ENCODE peak calls at places on chromosomes 2 and 18, in nine cellular contexts. T is K562, I is GM06990, E is endothelial cell, M is astrocyte of the cerebellum, O is HFFc6, X is cardiac muscle cell, L is Peyer's patch, H is HepG2. D is an unnamed sample.

GRCh38 chr2:207473203-207473865 is 56.4 kb upstream of the CREB1 start:
- DNase-seq in T (peak), I (peak), E (peak), M (peak), O (peak), X (peak), L (no peak), H (peak), D (peak)

GRCh38 chr2:55063226-55063625 is 13.0 kb upstream of the RTN4 start:
- DNase-seq in T (no peak), I (no peak), E (no peak), M (no peak), O (no peak), X (no peak), L (no peak), H (no peak), D (no peak)

GRCh38 chr18:3392467-3392855 is 57.5 kb upstream of the TGIF1 start:
- DNase-seq in T (no peak), I (no peak), E (no peak), M (no peak), O (no peak), X (no peak), L (no peak), H (no peak), D (no peak)

GRCh38 chr2:11433875-11434274 is 32.1 kb downstream of the E2F6 start:
- DNase-seq in T (no peak), I (no peak), E (no peak), M (no peak), O (no peak), X (no peak), L (no peak), H (no peak), D (no peak)

GRCh38 chr18:36187138-36187825 is at the start of gene MOCOS:
- DNase-seq in T (peak), I (peak), E (peak), M (no peak), O (peak), X (peak), L (peak), H (peak), D (peak)

GRCh38 chr2:109346601-109347228 is 217.7 kb downstream of the SH3RF3 start:
- DNase-seq in T (no peak), I (no peak), E (no peak), M (no peak), O (no peak), X (no peak), L (no peak), H (no peak), D (no peak)

GRCh38 chr18:53886066-53886465 is 338.4 kb downstream of the MBD2 start:
- DNase-seq in T (no peak), I (no peak), E (no peak), M (no peak), O (no peak), X (no peak), L (no peak), H (no peak), D (no peak)

GRCh38 chr2:68943581-68944568 is 8.8 kb downstream of the GKN2 start:
- DNase-seq in T (peak), I (peak), E (peak), M (peak), O (peak), X (peak), L (peak), H (peak), D (peak)

GRCh38 chr2:239060676-239061075 is 212.8 kb downstream of the TWIST2 start:
- DNase-seq in T (no peak), I (no peak), E (no peak), M (no peak), O (no peak), X (no peak), L (no peak), H (no peak), D (no peak)

GRCh38 chr2:222610746-222611145 is 45.1 kb downstream of the FARSB start:
- DNase-seq in T (no peak), I (no peak), E (no peak), M (no peak), O (peak), X (peak), L (no peak), H (no peak), D (no peak)

GRCh38 chr2:176202491-176202890 is 14.0 kb downstream of the HOXD1 start:
- DNase-seq in T (no peak), I (no peak), E (no peak), M (no peak), O (no peak), X (no peak), L (no peak), H (no peak), D (no peak)

GRCh38 chr2:8458461-8459459 is 223.1 kb upstream of the ID2 start:
- DNase-seq in T (no peak), I (no peak), E (no peak), M (no peak), O (no peak), X (no peak), L (peak), H (no peak), D (no peak)

GRCh38 chr18:10490401-10491289 is 35.2 kb upstream of the NAPG start:
- DNase-seq in T (peak), I (peak), E (peak), M (no peak), O (no peak), X (peak), L (peak), H (peak), D (peak)

GRCh38 chr18:47050468-47050867 is 15.0 kb upstream of the ELOA2 start:
- DNase-seq in T (peak), I (peak), E (peak), M (peak), O (peak), X (peak), L (peak), H (peak), D (peak)

GRCh38 chr2:168196764-168197180 is 50.6 kb downstream of the STK39 start:
- DNase-seq in T (no peak), I (no peak), E (no peak), M (no peak), O (no peak), X (no peak), L (peak), H (peak), D (no peak)

GRCh38 chr18:5103693-5104092 is 93.4 kb downstream of the AKAIN1 start:
- DNase-seq in T (peak), I (no peak), E (no peak), M (no peak), O (no peak), X (no peak), L (no peak), H (no peak), D (no peak)

GRCh38 chr2:74472086-74472944 is at the start of gene MRPL53:
- DNase-seq in T (peak), I (peak), E (peak), M (peak), O (peak), X (peak), L (peak), H (peak), D (peak)

DNA sequence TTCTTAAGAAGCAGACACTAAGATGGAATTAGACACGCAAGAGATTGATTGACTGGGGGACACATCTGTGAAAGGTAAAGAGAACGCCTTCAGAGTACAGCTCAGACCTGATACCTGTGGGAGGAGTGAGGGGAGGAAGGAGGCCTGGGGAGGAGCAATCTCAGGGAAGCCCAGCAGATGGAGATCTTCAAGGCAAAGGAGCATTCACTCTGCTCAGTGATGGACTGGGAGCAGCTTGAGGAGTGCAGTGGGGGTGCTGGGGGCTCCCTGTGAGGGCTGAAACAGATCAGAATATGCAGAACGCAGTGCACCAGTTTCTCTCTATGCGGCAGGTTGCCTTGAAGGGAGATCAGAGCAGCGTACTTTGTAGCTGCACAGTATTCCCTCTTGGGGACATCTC is 103.7 kb upstream of the ATP8B1 start:
- DNase-seq in T (peak), I (no peak), E (no peak), M (no peak), O (no peak), X (no peak), L (no peak), H (no peak), D (no peak)
- TF ChIP-seq CTCF in T (peak), I (peak), E (no peak), M (peak), O (peak), X (no peak), L (no peak), H (peak), D (no peak)

GRCh38 chr18:58048243-58048642 is 4.2 kb downstream of the NEDD4L start:
- DNase-seq in T (no peak), I (no peak), E (no peak), M (no peak), O (no peak), X (no peak), L (no peak), H (no peak), D (no peak)

GRCh38 chr18:58054041-58054733 is 10.2 kb downstream of the NEDD4L start:
- DNase-seq in T (peak), I (no peak), E (no peak), M (peak), O (no peak), X (no peak), L (no peak), H (peak), D (no peak)

GRCh38 chr18:58049000-58049688 is 5.1 kb downstream of the NEDD4L start:
- DNase-seq in T (no peak), I (no peak), E (no peak), M (no peak), O (no peak), X (no peak), L (no peak), H (no peak), D (no peak)

GRCh38 chr18:58052960-58053359 is 8.9 kb downstream of the NEDD4L start:
- DNase-seq in T (no peak), I (no peak), E (no peak), M (no peak), O (no peak), X (no peak), L (no peak), H (no peak), D (no peak)

GRCh38 chr18:58051765-58052460 is 7.9 kb downstream of the NEDD4L start:
- DNase-seq in T (peak), I (no peak), E (no peak), M (no peak), O (peak), X (no peak), L (no peak), H (no peak), D (peak)
- TF ChIP-seq CTCF in T (peak), I (peak), E (no peak), M (peak), O (peak), X (peak), L (peak), H (peak), D (peak)

GRCh38 chr2:70964596-70965386 is 13.6 kb upstream of the ANKRD53 start:
- DNase-seq in T (peak), I (peak), E (peak), M (no peak), O (peak), X (peak), L (peak), H (peak), D (peak)
- TF ChIP-seq CTCF in T (peak), I (peak), E (peak), M (peak), O (peak), X (peak), L (peak), H (peak), D (peak)

GRCh38 chr2:9768388-9768787 is 74.9 kb upstream of the TAF1B start:
- DNase-seq in T (peak), I (no peak), E (peak), M (no peak), O (no peak), X (peak), L (peak), H (peak), D (no peak)
- TF ChIP-seq CTCF in T (peak), I (no peak), E (peak), M (peak), O (no peak), X (no peak), L (peak), H (peak), D (no peak)

GRCh38 chr18:76923485-76924085 is 101.2 kb downstream of the ZNF236 start:
- DNase-seq in T (peak), I (no peak), E (peak), M (no peak), O (no peak), X (peak), L (no peak), H (peak), D (no peak)
- TF ChIP-seq CTCF in T (peak), I (peak), E (peak), M (peak), O (peak), X (peak), L (peak), H (peak), D (peak)

GRCh38 chr2:31980674-31981356 is 30.0 kb downstream of the MEMO1 start:
- DNase-seq in T (peak), I (peak), E (peak), M (no peak), O (peak), X (peak), L (no peak), H (peak), D (peak)
- TF ChIP-seq CTCF in T (no peak), I (no peak), E (no peak), M (no peak), O (no peak), X (no peak), L (no peak), H (no peak), D (no peak)